ENCODE peak calls at places on chromosomes 1 and 21, in eight cellular contexts. One of them, this sample, is unnamed. For H3K4me1, the result is how much of the 10 kb centered on the place peaks cover.

GRCh38 chr1:37931148-37931492 is 15.7 kb downstream of the INPP5B start:
- DNase-seq in ovary: no peak
- DNase-seq in esophagus muscularis mucosa: no peak
- DNase-seq in A549: no peak
- DNase-seq in HepG2: no peak
- DNase-seq in tibial nerve: no peak
- DNase-seq in transverse colon: peak
- DNase-seq in sigmoid colon: no peak
- DNase-seq in this sample: no peak

GRCh38 chr1:198932351-198932991 is 293.6 kb downstream of the PTPRC start:
- DNase-seq in ovary: no peak
- DNase-seq in A549: no peak
- DNase-seq in sigmoid colon: no peak
- DNase-seq in esophagus muscularis mucosa: no peak
- DNase-seq in tibial nerve: no peak
- DNase-seq in HepG2: no peak
- DNase-seq in transverse colon: no peak
- DNase-seq in this sample: no peak

GRCh38 chr1:8266436-8267165 is 51.3 kb upstream of the SLC45A1 start:
- DNase-seq in tibial nerve: no peak
- DNase-seq in sigmoid colon: no peak
- DNase-seq in esophagus muscularis mucosa: no peak
- DNase-seq in transverse colon: no peak
- DNase-seq in ovary: no peak
- DNase-seq in HepG2: no peak
- DNase-seq in A549: no peak
- DNase-seq in this sample: no peak

GRCh38 chr1:48202030-48202752 is 20.3 kb upstream of the SLC5A9 start:
- DNase-seq in ovary: peak
- DNase-seq in tibial nerve: peak
- DNase-seq in transverse colon: peak
- DNase-seq in HepG2: peak
- DNase-seq in esophagus muscularis mucosa: no peak
- DNase-seq in sigmoid colon: peak
- DNase-seq in A549: peak
- DNase-seq in this sample: no peak

GRCh38 chr1:222073307-222073995 is 331.6 kb upstream of the DUSP10 start:
- DNase-seq in esophagus muscularis mucosa: no peak
- DNase-seq in tibial nerve: no peak
- DNase-seq in ovary: no peak
- DNase-seq in sigmoid colon: no peak
- DNase-seq in HepG2: no peak
- DNase-seq in A549: peak
- DNase-seq in transverse colon: no peak
- DNase-seq in this sample: no peak

GRCh38 chr1:226658538-226659125 is 80.5 kb downstream of the ITPKB start:
- DNase-seq in tibial nerve: no peak
- DNase-seq in ovary: no peak
- DNase-seq in esophagus muscularis mucosa: no peak
- DNase-seq in sigmoid colon: no peak
- DNase-seq in A549: no peak
- DNase-seq in transverse colon: no peak
- DNase-seq in HepG2: no peak
- DNase-seq in this sample: no peak

GRCh38 chr1:43732132-43732531 is 24.8 kb downstream of the ST3GAL3 start:
- DNase-seq in A549: no peak
- DNase-seq in esophagus muscularis mucosa: no peak
- DNase-seq in sigmoid colon: no peak
- DNase-seq in ovary: no peak
- DNase-seq in transverse colon: no peak
- DNase-seq in tibial nerve: no peak
- DNase-seq in HepG2: no peak
- DNase-seq in this sample: no peak

GRCh38 chr1:51669191-51669590 is 52.3 kb downstream of the OSBPL9 start:
- DNase-seq in tibial nerve: no peak
- DNase-seq in ovary: no peak
- DNase-seq in esophagus muscularis mucosa: no peak
- DNase-seq in A549: no peak
- DNase-seq in transverse colon: no peak
- DNase-seq in HepG2: no peak
- DNase-seq in sigmoid colon: no peak
- DNase-seq in this sample: no peak

GRCh38 chr1:86748622-86749373 is 44.4 kb downstream of the SH3GLB1 start:
- DNase-seq in sigmoid colon: no peak
- DNase-seq in esophagus muscularis mucosa: no peak
- DNase-seq in transverse colon: no peak
- DNase-seq in ovary: no peak
- DNase-seq in tibial nerve: no peak
- DNase-seq in A549: no peak
- DNase-seq in HepG2: no peak
- DNase-seq in this sample: no peak

GRCh38 chr1:221778125-221778524 is 36.2 kb upstream of the DUSP10 start:
- DNase-seq in HepG2: no peak
- DNase-seq in sigmoid colon: no peak
- DNase-seq in esophagus muscularis mucosa: no peak
- DNase-seq in tibial nerve: no peak
- DNase-seq in ovary: no peak
- DNase-seq in transverse colon: no peak
- DNase-seq in A549: no peak
- DNase-seq in this sample: no peak

GRCh38 chr1:40042337-40042736 is 1.8 kb downstream of the CAP1 start:
- DNase-seq in transverse colon: no peak
- DNase-seq in tibial nerve: no peak
- DNase-seq in HepG2: no peak
- DNase-seq in sigmoid colon: no peak
- DNase-seq in esophagus muscularis mucosa: no peak
- DNase-seq in ovary: no peak
- DNase-seq in A549: no peak
- DNase-seq in this sample: no peak
- TF ChIP-seq POLR2A in transverse colon: no peak
- TF ChIP-seq POLR2A in tibial nerve: no peak
- TF ChIP-seq POLR2A in HepG2: no peak
- TF ChIP-seq POLR2A in sigmoid colon: no peak
- TF ChIP-seq POLR2A in esophagus muscularis mucosa: no peak
- TF ChIP-seq POLR2A in ovary: no peak
- TF ChIP-seq POLR2A in A549: no peak
- TF ChIP-seq POLR2A in this sample: no peak

DNA sequence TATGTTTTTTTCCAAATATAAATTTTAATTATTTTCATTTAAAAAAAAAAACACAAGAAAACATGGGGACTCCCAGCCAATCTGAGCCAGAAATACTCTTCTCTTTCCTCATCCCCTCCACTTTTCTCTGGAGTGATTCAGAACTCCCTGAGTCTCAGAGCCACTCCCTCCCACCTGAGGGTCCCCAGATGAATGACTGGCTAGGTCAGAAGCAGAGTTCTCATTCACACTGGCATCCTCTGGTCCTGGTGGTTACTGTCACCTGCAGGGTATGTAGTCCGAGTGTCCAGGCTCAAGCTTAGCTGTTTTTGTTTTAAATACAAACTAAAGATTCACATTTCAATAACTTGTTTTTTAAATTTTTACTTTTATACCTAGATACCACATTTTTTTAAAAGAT is 6.3 kb downstream of the HMGCS2 start:
- DNase-seq in ovary: no peak
- DNase-seq in esophagus muscularis mucosa: no peak
- DNase-seq in A549: no peak
- DNase-seq in tibial nerve: no peak
- DNase-seq in sigmoid colon: no peak
- DNase-seq in transverse colon: no peak
- DNase-seq in HepG2: no peak
- DNase-seq in this sample: no peak
- TF ChIP-seq EP300 in ovary: no peak
- TF ChIP-seq EP300 in esophagus muscularis mucosa: no peak
- TF ChIP-seq EP300 in A549: no peak
- TF ChIP-seq EP300 in tibial nerve: no peak
- TF ChIP-seq EP300 in sigmoid colon: no peak
- TF ChIP-seq EP300 in transverse colon: no peak
- TF ChIP-seq EP300 in HepG2: no peak
- TF ChIP-seq EP300 in this sample: no peak

DNA sequence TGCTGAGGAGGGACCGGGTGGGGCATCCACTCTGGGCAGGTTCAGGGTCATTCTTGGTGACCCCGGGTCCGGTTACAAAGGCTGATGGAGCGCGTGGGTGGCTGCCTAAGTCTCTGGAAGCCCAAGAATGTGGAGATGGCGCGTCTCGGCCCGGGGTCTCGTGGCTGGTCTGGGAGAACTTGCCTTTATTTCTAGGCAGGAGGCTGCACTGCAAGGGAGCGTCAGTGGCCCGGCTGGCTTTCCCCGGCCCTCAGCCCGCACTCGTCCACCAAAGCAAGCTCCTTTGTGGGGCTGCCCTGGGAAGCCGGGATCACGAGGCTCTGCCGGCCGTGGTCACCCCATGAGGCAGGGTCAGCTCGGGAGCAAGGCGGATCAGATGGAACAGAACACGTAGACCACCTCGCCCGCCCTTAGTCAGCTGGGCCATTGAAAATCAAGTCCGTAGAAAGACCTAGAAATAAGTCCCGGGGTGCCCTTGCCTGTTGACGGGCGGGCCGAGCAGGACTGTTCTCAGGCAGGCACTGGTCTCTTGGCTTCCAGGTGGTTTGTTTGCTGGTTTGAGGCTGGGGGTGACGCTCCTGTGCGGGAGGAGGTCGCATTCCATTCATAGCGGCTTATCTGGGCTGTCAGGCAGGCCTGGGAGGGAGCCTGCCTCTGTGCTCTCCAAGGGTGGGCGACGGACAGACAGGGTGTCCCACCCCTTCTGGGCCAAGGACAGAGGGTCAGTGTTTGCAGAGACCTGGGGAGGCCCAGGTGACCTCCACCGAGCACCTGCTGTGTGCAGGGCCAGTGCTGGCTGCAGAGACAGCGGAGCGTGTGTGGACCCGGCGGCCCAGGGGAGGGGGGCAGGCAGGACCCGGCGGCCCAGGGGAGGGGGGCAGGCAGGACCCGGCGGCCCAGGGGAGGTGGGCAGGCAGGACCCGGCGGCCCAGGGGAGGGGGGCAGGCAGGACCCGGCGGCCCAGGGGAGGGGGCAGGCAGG is 25.8 kb downstream of the COL18A1 start:
- DNase-seq in tibial nerve: no peak
- DNase-seq in sigmoid colon: no peak
- DNase-seq in esophagus muscularis mucosa: no peak
- DNase-seq in A549: no peak
- DNase-seq in HepG2: peak
- DNase-seq in transverse colon: no peak
- DNase-seq in ovary: peak
- DNase-seq in this sample: no peak
- H3K4me1 ChIP-seq in tibial nerve: under half
- H3K4me1 ChIP-seq in sigmoid colon: under half
- H3K4me1 ChIP-seq in esophagus muscularis mucosa: half or more
- H3K4me1 ChIP-seq in A549: half or more
- H3K4me1 ChIP-seq in HepG2: half or more
- H3K4me1 ChIP-seq in transverse colon: under half
- H3K4me1 ChIP-seq in ovary: under half
- H3K4me1 ChIP-seq in this sample: half or more

GRCh38 chr1:166838766-166839599 is at the start of gene POGK:
- DNase-seq in ovary: peak
- DNase-seq in HepG2: peak
- DNase-seq in sigmoid colon: peak
- DNase-seq in tibial nerve: peak
- DNase-seq in transverse colon: peak
- DNase-seq in A549: peak
- DNase-seq in esophagus muscularis mucosa: peak
- DNase-seq in this sample: peak
- TF ChIP-seq POLR2A in ovary: peak
- TF ChIP-seq POLR2A in HepG2: peak
- TF ChIP-seq POLR2A in sigmoid colon: no peak
- TF ChIP-seq POLR2A in tibial nerve: peak
- TF ChIP-seq POLR2A in transverse colon: peak
- TF ChIP-seq POLR2A in A549: peak
- TF ChIP-seq POLR2A in esophagus muscularis mucosa: peak
- TF ChIP-seq POLR2A in this sample: no peak

DNA sequence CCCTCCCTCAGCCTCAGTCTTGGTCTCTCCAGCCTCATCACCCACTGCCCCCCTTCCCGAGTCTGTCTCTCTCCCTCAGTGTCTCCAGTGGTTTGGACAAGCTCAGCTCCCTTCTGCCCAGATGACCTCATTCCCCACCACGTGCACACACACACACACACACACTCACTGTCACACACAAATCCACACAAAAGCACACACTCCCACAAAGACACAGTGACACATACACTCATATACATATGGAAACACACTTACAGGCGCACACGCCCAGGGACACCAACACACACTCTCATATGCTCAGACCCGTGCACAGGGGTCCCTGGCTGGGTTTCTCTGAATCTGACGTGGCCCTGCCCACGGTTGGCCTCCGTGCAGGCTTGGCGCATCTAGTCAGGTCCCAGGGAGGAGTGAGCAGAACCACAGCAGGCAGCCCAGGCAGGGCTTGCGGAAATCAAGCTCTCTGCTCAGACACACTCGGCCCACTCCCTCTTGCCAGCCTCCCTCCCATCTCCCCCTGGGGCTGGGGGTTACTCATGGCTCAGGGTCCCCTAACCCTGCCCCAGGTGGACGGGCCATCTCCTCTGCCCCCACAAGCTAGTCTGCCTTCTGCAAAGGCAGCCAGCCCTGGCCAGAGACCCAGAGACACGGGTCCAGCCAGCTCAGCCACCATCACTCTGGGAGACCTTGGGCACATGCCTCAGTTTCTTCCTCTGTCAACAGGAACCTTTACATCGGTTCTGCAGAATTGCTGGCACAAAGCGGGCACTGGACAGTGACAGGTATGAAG is 38.5 kb upstream of the FAM131C start:
- DNase-seq in transverse colon: no peak
- DNase-seq in HepG2: no peak
- DNase-seq in tibial nerve: no peak
- DNase-seq in A549: no peak
- DNase-seq in esophagus muscularis mucosa: no peak
- DNase-seq in ovary: peak
- DNase-seq in sigmoid colon: no peak
- DNase-seq in this sample: no peak
- TF ChIP-seq EP300 in transverse colon: no peak
- TF ChIP-seq EP300 in HepG2: no peak
- TF ChIP-seq EP300 in tibial nerve: no peak
- TF ChIP-seq EP300 in A549: no peak
- TF ChIP-seq EP300 in esophagus muscularis mucosa: no peak
- TF ChIP-seq EP300 in ovary: no peak
- TF ChIP-seq EP300 in sigmoid colon: no peak
- TF ChIP-seq EP300 in this sample: no peak

GRCh38 chr1:26353976-26354820 is at the start of gene CRYBG2:
- DNase-seq in sigmoid colon: no peak
- DNase-seq in A549: no peak
- DNase-seq in tibial nerve: no peak
- DNase-seq in HepG2: no peak
- DNase-seq in ovary: no peak
- DNase-seq in esophagus muscularis mucosa: no peak
- DNase-seq in transverse colon: peak
- DNase-seq in this sample: no peak
- H3K4me1 ChIP-seq in sigmoid colon: under half
- H3K4me1 ChIP-seq in A549: half or more
- H3K4me1 ChIP-seq in tibial nerve: under half
- H3K4me1 ChIP-seq in HepG2: half or more
- H3K4me1 ChIP-seq in ovary: under half
- H3K4me1 ChIP-seq in esophagus muscularis mucosa: under half
- H3K4me1 ChIP-seq in transverse colon: under half
- H3K4me1 ChIP-seq in this sample: half or more

GRCh38 chr1:183570451-183570850 is 19.8 kb downstream of the NCF2 start:
- DNase-seq in ovary: no peak
- DNase-seq in A549: no peak
- DNase-seq in transverse colon: no peak
- DNase-seq in tibial nerve: no peak
- DNase-seq in sigmoid colon: no peak
- DNase-seq in HepG2: no peak
- DNase-seq in esophagus muscularis mucosa: no peak
- DNase-seq in this sample: no peak
- TF ChIP-seq POLR2A in ovary: no peak
- TF ChIP-seq POLR2A in A549: no peak
- TF ChIP-seq POLR2A in transverse colon: no peak
- TF ChIP-seq POLR2A in tibial nerve: no peak
- TF ChIP-seq POLR2A in sigmoid colon: no peak
- TF ChIP-seq POLR2A in HepG2: no peak
- TF ChIP-seq POLR2A in esophagus muscularis mucosa: no peak
- TF ChIP-seq POLR2A in this sample: no peak